ENCODE peak calls at places on chromosome 11, in seven cellular contexts. One of them, this sample, is unnamed.

GRCh38 chr11:95660038-95660437 is 129.5 kb downstream of the FAM76B start:
- DNase-seq in hypothalamus: no peak
- DNase-seq in GM10248: no peak
- DNase-seq in AG08395: no peak
- DNase-seq in mesothelial cell of epicardium: no peak
- DNase-seq in hippocampal formation: no peak
- DNase-seq in NCI-H2081: no peak
- DNase-seq in this sample: no peak

GRCh38 chr11:127943763-127944162 is 643.6 kb downstream of the ETS1 start:
- DNase-seq in NCI-H2081: no peak
- DNase-seq in GM10248: no peak
- DNase-seq in hippocampal formation: no peak
- DNase-seq in AG08395: no peak
- DNase-seq in hypothalamus: no peak
- DNase-seq in mesothelial cell of epicardium: no peak
- DNase-seq in this sample: no peak

GRCh38 chr11:130574740-130575139 is 126.3 kb downstream of the ADAMTS15 start:
- DNase-seq in NCI-H2081: no peak
- DNase-seq in hypothalamus: no peak
- DNase-seq in mesothelial cell of epicardium: no peak
- DNase-seq in AG08395: no peak
- DNase-seq in GM10248: no peak
- DNase-seq in hippocampal formation: no peak
- DNase-seq in this sample: no peak

GRCh38 chr11:124892131-124892530 is 5.5 kb downstream of the ROBO4 start:
- DNase-seq in NCI-H2081: no peak
- DNase-seq in GM10248: no peak
- DNase-seq in mesothelial cell of epicardium: no peak
- DNase-seq in hypothalamus: no peak
- DNase-seq in AG08395: no peak
- DNase-seq in hippocampal formation: no peak
- DNase-seq in this sample: no peak

GRCh38 chr11:103737791-103738190 is 298.6 kb upstream of the DDI1 start:
- DNase-seq in AG08395: no peak
- DNase-seq in hypothalamus: no peak
- DNase-seq in mesothelial cell of epicardium: no peak
- DNase-seq in NCI-H2081: no peak
- DNase-seq in hippocampal formation: no peak
- DNase-seq in GM10248: no peak
- DNase-seq in this sample: no peak

GRCh38 chr11:9385288-9385902 is 943 bp downstream of the IPO7 start:
- DNase-seq in hippocampal formation: no peak
- DNase-seq in AG08395: no peak
- DNase-seq in mesothelial cell of epicardium: no peak
- DNase-seq in NCI-H2081: no peak
- DNase-seq in hypothalamus: no peak
- DNase-seq in GM10248: peak; percentile 27
- DNase-seq in this sample: peak; percentile 48

GRCh38 chr11:61567286-61568061 is 13.4 kb downstream of the SYT7 start:
- DNase-seq in hippocampal formation: peak; percentile 56
- DNase-seq in GM10248: peak; percentile 84
- DNase-seq in NCI-H2081: no peak
- DNase-seq in AG08395: peak; percentile 93
- DNase-seq in hypothalamus: peak; percentile 23
- DNase-seq in mesothelial cell of epicardium: peak; percentile 97
- DNase-seq in this sample: peak; percentile 63

GRCh38 chr11:72813740-72814138 is 472 bp upstream of the ATG16L2 start:
- DNase-seq in AG08395: peak; percentile 81
- DNase-seq in hypothalamus: no peak
- DNase-seq in mesothelial cell of epicardium: no peak
- DNase-seq in hippocampal formation: no peak
- DNase-seq in GM10248: peak; percentile 83
- DNase-seq in NCI-H2081: peak; percentile 63
- DNase-seq in this sample: peak; percentile 69

GRCh38 chr11:76798202-76798581 is 15.0 kb downstream of the TSKU start:
- DNase-seq in GM10248: peak; percentile 15
- DNase-seq in NCI-H2081: no peak
- DNase-seq in hippocampal formation: no peak
- DNase-seq in AG08395: no peak
- DNase-seq in mesothelial cell of epicardium: no peak
- DNase-seq in hypothalamus: no peak
- DNase-seq in this sample: no peak

GRCh38 chr11:116500833-116501622 is 271.8 kb downstream of the BUD13 start:
- DNase-seq in hippocampal formation: no peak
- DNase-seq in GM10248: no peak
- DNase-seq in hypothalamus: no peak
- DNase-seq in NCI-H2081: peak; percentile 92
- DNase-seq in mesothelial cell of epicardium: peak; percentile 37
- DNase-seq in AG08395: no peak
- DNase-seq in this sample: no peak

GRCh38 chr11:43699879-43700278 is 19.3 kb downstream of the HSD17B12 start:
- DNase-seq in hippocampal formation: no peak
- DNase-seq in NCI-H2081: no peak
- DNase-seq in mesothelial cell of epicardium: no peak
- DNase-seq in hypothalamus: no peak
- DNase-seq in AG08395: no peak
- DNase-seq in GM10248: no peak
- DNase-seq in this sample: no peak

GRCh38 chr11:437228-437870 is 4.5 kb downstream of the ANO9 start:
- DNase-seq in NCI-H2081: no peak
- DNase-seq in mesothelial cell of epicardium: no peak
- DNase-seq in GM10248: no peak
- DNase-seq in hypothalamus: no peak
- DNase-seq in hippocampal formation: no peak
- DNase-seq in AG08395: no peak
- DNase-seq in this sample: no peak

GRCh38 chr11:61854966-61855714 is 27.0 kb downstream of the FADS2 start:
- DNase-seq in hypothalamus: peak; percentile 30
- DNase-seq in hippocampal formation: no peak
- DNase-seq in GM10248: no peak
- DNase-seq in mesothelial cell of epicardium: no peak
- DNase-seq in AG08395: no peak
- DNase-seq in NCI-H2081: no peak
- DNase-seq in this sample: no peak

GRCh38 chr11:93330446-93330984 is at the start of gene DEUP1:
- DNase-seq in hypothalamus: no peak
- DNase-seq in AG08395: peak; percentile 4
- DNase-seq in GM10248: no peak
- DNase-seq in hippocampal formation: peak; percentile 4
- DNase-seq in NCI-H2081: peak; percentile 78
- DNase-seq in mesothelial cell of epicardium: peak; percentile 80
- DNase-seq in this sample: no peak

GRCh38 chr11:133711545-133711944 is 133.8 kb downstream of the SPATA19 start:
- DNase-seq in mesothelial cell of epicardium: no peak
- DNase-seq in NCI-H2081: no peak
- DNase-seq in hippocampal formation: no peak
- DNase-seq in hypothalamus: no peak
- DNase-seq in AG08395: no peak
- DNase-seq in GM10248: no peak
- DNase-seq in this sample: no peak

GRCh38 chr11:64661146-64661545 is 61.9 kb downstream of the NRXN2 start:
- DNase-seq in NCI-H2081: no peak
- DNase-seq in hippocampal formation: no peak
- DNase-seq in mesothelial cell of epicardium: no peak
- DNase-seq in hypothalamus: no peak
- DNase-seq in AG08395: peak; percentile 86
- DNase-seq in GM10248: no peak
- DNase-seq in this sample: no peak

GRCh38 chr11:57202282-57202681 is 20.5 kb downstream of the LRRC55 start:
- DNase-seq in NCI-H2081: no peak
- DNase-seq in AG08395: no peak
- DNase-seq in mesothelial cell of epicardium: no peak
- DNase-seq in hypothalamus: no peak
- DNase-seq in hippocampal formation: peak; percentile 14
- DNase-seq in GM10248: no peak
- DNase-seq in this sample: no peak

GRCh38 chr11:118672865-118673264 is 6.6 kb downstream of the TREH start:
- DNase-seq in hippocampal formation: no peak
- DNase-seq in GM10248: no peak
- DNase-seq in mesothelial cell of epicardium: no peak
- DNase-seq in hypothalamus: no peak
- DNase-seq in NCI-H2081: no peak
- DNase-seq in AG08395: no peak
- DNase-seq in this sample: no peak

GRCh38 chr11:84720706-84721402 is 906.3 kb downstream of the DLG2 start:
- DNase-seq in AG08395: peak; percentile 4
- DNase-seq in GM10248: no peak
- DNase-seq in mesothelial cell of epicardium: peak; percentile 39
- DNase-seq in NCI-H2081: no peak
- DNase-seq in hypothalamus: no peak
- DNase-seq in hippocampal formation: peak; percentile 23
- DNase-seq in this sample: peak; percentile 62

GRCh38 chr11:13876423-13876822 is 86.1 kb upstream of the SPON1 start:
- DNase-seq in AG08395: no peak
- DNase-seq in NCI-H2081: no peak
- DNase-seq in mesothelial cell of epicardium: no peak
- DNase-seq in hippocampal formation: no peak
- DNase-seq in GM10248: no peak
- DNase-seq in hypothalamus: no peak
- DNase-seq in this sample: no peak

GRCh38 chr11:121134758-121135312 is 33.8 kb downstream of the TECTA start:
- DNase-seq in GM10248: no peak
- DNase-seq in NCI-H2081: no peak
- DNase-seq in AG08395: no peak
- DNase-seq in hippocampal formation: no peak
- DNase-seq in mesothelial cell of epicardium: no peak
- DNase-seq in hypothalamus: no peak
- DNase-seq in this sample: no peak

GRCh38 chr11:101860694-101861371 is 54.0 kb upstream of the CEP126 start:
- DNase-seq in AG08395: peak; percentile 78
- DNase-seq in GM10248: peak; percentile 28
- DNase-seq in hypothalamus: no peak
- DNase-seq in NCI-H2081: peak; percentile 50
- DNase-seq in hippocampal formation: no peak
- DNase-seq in mesothelial cell of epicardium: peak; percentile 39
- DNase-seq in this sample: peak; percentile 70

GRCh38 chr11:36361901-36362391 is 65.9 kb downstream of the PRR5L start:
- DNase-seq in GM10248: no peak
- DNase-seq in AG08395: peak; percentile 79
- DNase-seq in NCI-H2081: no peak
- DNase-seq in hypothalamus: no peak
- DNase-seq in hippocampal formation: no peak
- DNase-seq in mesothelial cell of epicardium: no peak
- DNase-seq in this sample: no peak

GRCh38 chr11:10026514-10026913 is 267.5 kb downstream of the SBF2 start:
- DNase-seq in hippocampal formation: no peak
- DNase-seq in hypothalamus: no peak
- DNase-seq in AG08395: peak; percentile 6
- DNase-seq in GM10248: no peak
- DNase-seq in NCI-H2081: no peak
- DNase-seq in mesothelial cell of epicardium: no peak
- DNase-seq in this sample: no peak

GRCh38 chr11:127620660-127621059 is 620.1 kb upstream of the KIRREL3 start:
- DNase-seq in hippocampal formation: no peak
- DNase-seq in hypothalamus: no peak
- DNase-seq in AG08395: no peak
- DNase-seq in mesothelial cell of epicardium: no peak
- DNase-seq in GM10248: no peak
- DNase-seq in NCI-H2081: no peak
- DNase-seq in this sample: no peak

GRCh38 chr11:27282141-27282590 is 80.8 kb downstream of the CCDC34 start:
- DNase-seq in hypothalamus: no peak
- DNase-seq in mesothelial cell of epicardium: no peak
- DNase-seq in NCI-H2081: no peak
- DNase-seq in hippocampal formation: no peak
- DNase-seq in GM10248: no peak
- DNase-seq in AG08395: peak; percentile 84
- DNase-seq in this sample: no peak

GRCh38 chr11:45652781-45653180 is 12.6 kb downstream of the CHST1 start:
- DNase-seq in AG08395: peak; percentile 82
- DNase-seq in hippocampal formation: no peak
- DNase-seq in GM10248: no peak
- DNase-seq in hypothalamus: no peak
- DNase-seq in mesothelial cell of epicardium: no peak
- DNase-seq in NCI-H2081: no peak
- DNase-seq in this sample: no peak

GRCh38 chr11:66981976-66982578 is 7.0 kb downstream of the C11orf86 start:
- DNase-seq in hypothalamus: peak; percentile 5
- DNase-seq in mesothelial cell of epicardium: peak; percentile 69
- DNase-seq in AG08395: peak; percentile 88
- DNase-seq in NCI-H2081: peak; percentile 74
- DNase-seq in hippocampal formation: no peak
- DNase-seq in GM10248: no peak
- DNase-seq in this sample: peak; percentile 71

GRCh38 chr11:108562746-108563581 is 30.6 kb downstream of the EXPH5 start:
- DNase-seq in hippocampal formation: no peak
- DNase-seq in NCI-H2081: no peak
- DNase-seq in mesothelial cell of epicardium: no peak
- DNase-seq in GM10248: no peak
- DNase-seq in hypothalamus: no peak
- DNase-seq in AG08395: no peak
- DNase-seq in this sample: no peak

GRCh38 chr11:12769834-12770345 is 95.7 kb downstream of the TEAD1 start:
- DNase-seq in hypothalamus: no peak
- DNase-seq in mesothelial cell of epicardium: no peak
- DNase-seq in NCI-H2081: no peak
- DNase-seq in hippocampal formation: no peak
- DNase-seq in GM10248: no peak
- DNase-seq in AG08395: peak; percentile 77
- DNase-seq in this sample: no peak

GRCh38 chr11:11265994-11266606 is 87.0 kb downstream of the CSNK2A3 start:
- DNase-seq in NCI-H2081: peak; percentile 30
- DNase-seq in hippocampal formation: peak; percentile 11
- DNase-seq in GM10248: peak; percentile 83
- DNase-seq in mesothelial cell of epicardium: peak; percentile 72
- DNase-seq in AG08395: peak; percentile 69
- DNase-seq in hypothalamus: no peak
- DNase-seq in this sample: peak; percentile 70

GRCh38 chr11:8719260-8720190 is 36.9 kb downstream of the RPL27A start:
- DNase-seq in hypothalamus: no peak
- DNase-seq in mesothelial cell of epicardium: no peak
- DNase-seq in hippocampal formation: no peak
- DNase-seq in AG08395: peak; percentile 93
- DNase-seq in NCI-H2081: no peak
- DNase-seq in GM10248: no peak
- DNase-seq in this sample: no peak

GRCh38 chr11:71146846-71147245 is 105.5 kb downstream of the SHANK2 start:
- DNase-seq in GM10248: no peak
- DNase-seq in AG08395: no peak
- DNase-seq in NCI-H2081: no peak
- DNase-seq in hippocampal formation: no peak
- DNase-seq in hypothalamus: no peak
- DNase-seq in mesothelial cell of epicardium: no peak
- DNase-seq in this sample: no peak

GRCh38 chr11:117985953-117986887 is at the start of gene IL10RA:
- DNase-seq in GM10248: peak; percentile 96
- DNase-seq in mesothelial cell of epicardium: peak; percentile 80
- DNase-seq in AG08395: peak; percentile 79
- DNase-seq in NCI-H2081: peak; percentile 70
- DNase-seq in hypothalamus: no peak
- DNase-seq in hippocampal formation: peak; percentile 70
- DNase-seq in this sample: peak; percentile 89

GRCh38 chr11:35822815-35823495 is 120.9 kb upstream of the LDLRAD3 start:
- DNase-seq in NCI-H2081: no peak
- DNase-seq in hippocampal formation: no peak
- DNase-seq in GM10248: no peak
- DNase-seq in mesothelial cell of epicardium: no peak
- DNase-seq in hypothalamus: no peak
- DNase-seq in AG08395: no peak
- DNase-seq in this sample: no peak

GRCh38 chr11:117862019-117862725 is 14.3 kb downstream of the FXYD6 start:
- DNase-seq in mesothelial cell of epicardium: peak; percentile 27
- DNase-seq in NCI-H2081: no peak
- DNase-seq in hippocampal formation: no peak
- DNase-seq in hypothalamus: no peak
- DNase-seq in GM10248: no peak
- DNase-seq in AG08395: no peak
- DNase-seq in this sample: no peak

GRCh38 chr11:95067042-95067827 is 516 bp downstream of the SRSF8 start:
- DNase-seq in mesothelial cell of epicardium: peak; percentile 82
- DNase-seq in GM10248: peak; percentile 58
- DNase-seq in hippocampal formation: peak; percentile 81
- DNase-seq in hypothalamus: peak; percentile 77
- DNase-seq in NCI-H2081: peak; percentile 60
- DNase-seq in AG08395: peak; percentile 75
- DNase-seq in this sample: peak; percentile 84

This sample was measured in NAMALWA.